ENCODE peak calls at places on chromosomes 5 and 9, in six cellular contexts. One of them, this sample, is unnamed.

GRCh38 chr5:81021486-81021885 is 61.3 kb downstream of the RASGRF2 start:
- DNase-seq in HCT116: no peak
- DNase-seq in brain microvascular endothelial cell: no peak
- DNase-seq in cardiac fibroblast: no peak
- DNase-seq in NCI-H1436 treated with DMSO at 0.1 percent for 48 hours: no peak
- DNase-seq in HT1080: peak; percentile 53
- DNase-seq in this sample: no peak

GRCh38 chr9:137511758-137512463 is 38.3 kb downstream of the PNPLA7 start:
- DNase-seq in HCT116: no peak
- DNase-seq in brain microvascular endothelial cell: no peak
- DNase-seq in cardiac fibroblast: no peak
- DNase-seq in NCI-H1436 treated with DMSO at 0.1 percent for 48 hours: no peak
- DNase-seq in HT1080: no peak
- DNase-seq in this sample: no peak

GRCh38 chr5:66959668-66960067 is 236.9 kb downstream of the CD180 start:
- DNase-seq in HCT116: no peak
- DNase-seq in brain microvascular endothelial cell: peak; percentile 5
- DNase-seq in cardiac fibroblast: peak; percentile 15
- DNase-seq in NCI-H1436 treated with DMSO at 0.1 percent for 48 hours: no peak
- DNase-seq in HT1080: no peak
- DNase-seq in this sample: no peak

GRCh38 chr5:133963493-133964128 is 4.8 kb downstream of the C5orf15 start:
- DNase-seq in HCT116: no peak
- DNase-seq in brain microvascular endothelial cell: no peak
- DNase-seq in cardiac fibroblast: no peak
- DNase-seq in NCI-H1436 treated with DMSO at 0.1 percent for 48 hours: no peak
- DNase-seq in HT1080: no peak
- DNase-seq in this sample: no peak

GRCh38 chr5:103561670-103562069 is 919 bp downstream of the NUDT12 start:
- DNase-seq in HCT116: no peak
- DNase-seq in brain microvascular endothelial cell: no peak
- DNase-seq in cardiac fibroblast: peak; percentile 1
- DNase-seq in NCI-H1436 treated with DMSO at 0.1 percent for 48 hours: no peak
- DNase-seq in HT1080: peak; percentile 10
- DNase-seq in this sample: no peak

GRCh38 chr9:78101247-78101646 is 69.6 kb upstream of the GNAQ start:
- DNase-seq in HCT116: no peak
- DNase-seq in brain microvascular endothelial cell: no peak
- DNase-seq in cardiac fibroblast: no peak
- DNase-seq in NCI-H1436 treated with DMSO at 0.1 percent for 48 hours: peak; percentile 56
- DNase-seq in HT1080: no peak
- DNase-seq in this sample: no peak

GRCh38 chr5:82347213-82347947 is 69.2 kb upstream of the RPS23 start:
- DNase-seq in HCT116: no peak
- DNase-seq in brain microvascular endothelial cell: peak; percentile 85
- DNase-seq in cardiac fibroblast: peak; percentile 64
- DNase-seq in NCI-H1436 treated with DMSO at 0.1 percent for 48 hours: no peak
- DNase-seq in HT1080: peak; percentile 40
- DNase-seq in this sample: no peak

GRCh38 chr9:130898552-130898852 is 1.9 kb upstream of the QRFP start:
- DNase-seq in HCT116: no peak
- DNase-seq in brain microvascular endothelial cell: no peak
- DNase-seq in cardiac fibroblast: no peak
- DNase-seq in NCI-H1436 treated with DMSO at 0.1 percent for 48 hours: no peak
- DNase-seq in HT1080: no peak
- DNase-seq in this sample: no peak

GRCh38 chr5:142826741-142827492 is 56.7 kb downstream of the ARHGAP26 start:
- DNase-seq in HCT116: peak; percentile 87
- DNase-seq in brain microvascular endothelial cell: peak; percentile 62
- DNase-seq in cardiac fibroblast: peak; percentile 69
- DNase-seq in NCI-H1436 treated with DMSO at 0.1 percent for 48 hours: no peak
- DNase-seq in HT1080: peak; percentile 96
- DNase-seq in this sample: no peak

GRCh38 chr9:129069128-129069824 is 11.6 kb upstream of the DOLPP1 start:
- DNase-seq in HCT116: no peak
- DNase-seq in brain microvascular endothelial cell: no peak
- DNase-seq in cardiac fibroblast: peak; percentile 69
- DNase-seq in NCI-H1436 treated with DMSO at 0.1 percent for 48 hours: no peak
- DNase-seq in HT1080: no peak
- DNase-seq in this sample: peak; percentile 71

GRCh38 chr5:138438724-138439536 is at the start of gene REEP2:
- DNase-seq in HCT116: no peak
- DNase-seq in brain microvascular endothelial cell: no peak
- DNase-seq in cardiac fibroblast: peak; percentile 54
- DNase-seq in NCI-H1436 treated with DMSO at 0.1 percent for 48 hours: peak; percentile 10
- DNase-seq in HT1080: no peak
- DNase-seq in this sample: peak; percentile 35

GRCh38 chr9:101029300-101030021 is 934 bp downstream of the PLPPR1 start:
- DNase-seq in HCT116: no peak
- DNase-seq in brain microvascular endothelial cell: no peak
- DNase-seq in cardiac fibroblast: no peak
- DNase-seq in NCI-H1436 treated with DMSO at 0.1 percent for 48 hours: no peak
- DNase-seq in HT1080: peak; percentile 28
- DNase-seq in this sample: no peak

GRCh38 chr5:45643051-45643450 is 53.1 kb downstream of the HCN1 start:
- DNase-seq in HCT116: no peak
- DNase-seq in brain microvascular endothelial cell: no peak
- DNase-seq in cardiac fibroblast: no peak
- DNase-seq in NCI-H1436 treated with DMSO at 0.1 percent for 48 hours: no peak
- DNase-seq in HT1080: no peak
- DNase-seq in this sample: no peak

GRCh38 chr9:121963542-121963995 is 129.5 kb downstream of the TTLL11 start:
- DNase-seq in HCT116: no peak
- DNase-seq in brain microvascular endothelial cell: peak; percentile 70
- DNase-seq in cardiac fibroblast: peak; percentile 43
- DNase-seq in NCI-H1436 treated with DMSO at 0.1 percent for 48 hours: no peak
- DNase-seq in HT1080: peak; percentile 87
- DNase-seq in this sample: no peak

GRCh38 chr5:180811623-180812119 is 9.1 kb upstream of the MGAT1 start:
- DNase-seq in HCT116: no peak
- DNase-seq in brain microvascular endothelial cell: no peak
- DNase-seq in cardiac fibroblast: no peak
- DNase-seq in NCI-H1436 treated with DMSO at 0.1 percent for 48 hours: no peak
- DNase-seq in HT1080: no peak
- DNase-seq in this sample: peak; percentile 41

This sample was measured in upper lobe of left lung.